ENCODE peak calls at places on chromosomes 7 and 10, in seven cellular contexts. P, V, L, U, N, M and I are unnamed samples.

GRCh38 chr7:94547128-94547527 is 37.5 kb downstream of the CASD1 start:
- DNase-seq in M (no peak), U (no peak), N (no peak), P (no peak), V (no peak), L (no peak), I (no peak)

GRCh38 chr10:63896992-63897391 is 375.8 kb downstream of the REEP3 start:
- DNase-seq in P (no peak), L (no peak), U (no peak), N (no peak), M (no peak), V (no peak), I (no peak)

GRCh38 chr10:10642741-10643280 is 374.9 kb upstream of the CELF2 start:
- DNase-seq in M (peak; percentile 63), V (peak; percentile 23), L (peak; percentile 14), N (peak; percentile 87), P (peak; percentile 94), U (peak; percentile 68), I (peak; percentile 86)

GRCh38 chr7:43112088-43112940 is at the start of gene HECW1:
- DNase-seq in V (no peak), P (no peak), N (no peak), M (no peak), L (peak; percentile 76), U (no peak), I (no peak)

GRCh38 chr7:150407588-150408392 is 28.7 kb downstream of the ZNF775 start:
- DNase-seq in U (no peak), M (no peak), N (no peak), L (no peak), P (no peak), V (no peak), I (no peak)

GRCh38 chr7:34222722-34223121 is 317.4 kb downstream of the BMPER start:
- DNase-seq in N (no peak), M (no peak), V (no peak), L (no peak), U (no peak), P (no peak), I (no peak)

GRCh38 chr10:35307297-35307696 is 29.0 kb upstream of the CCNY start:
- DNase-seq in P (no peak), U (no peak), M (no peak), L (no peak), V (no peak), N (no peak), I (no peak)

GRCh38 chr10:29590598-29591415 is 44.0 kb downstream of the SVIL start:
- DNase-seq in M (no peak), L (peak; percentile 63), V (no peak), P (no peak), U (no peak), N (peak; percentile 86), I (no peak)

GRCh38 chr7:149330914-149331567 is 69.0 kb downstream of the ZNF783 start:
- DNase-seq in V (no peak), L (no peak), N (no peak), M (no peak), U (no peak), P (no peak), I (no peak)

GRCh38 chr7:12064716-12065115 is 146.4 kb upstream of the TMEM106B start:
- DNase-seq in L (no peak), V (no peak), N (no peak), P (no peak), U (no peak), M (no peak), I (no peak)

GRCh38 chr10:131314799-131315198 is 3.3 kb upstream of the TCERG1L start:
- DNase-seq in L (no peak), N (no peak), P (no peak), M (no peak), U (no peak), V (no peak), I (no peak)

GRCh38 chr7:98626393-98627061 is 9.4 kb downstream of the NPTX2 start:
- DNase-seq in M (no peak), L (peak; percentile 79), P (peak; percentile 29), N (no peak), U (no peak), V (no peak), I (no peak)

GRCh38 chr7:50728184-50728583 is 54.5 kb downstream of the GRB10 start:
- DNase-seq in L (no peak), P (no peak), V (no peak), N (peak; percentile 49), U (no peak), M (no peak), I (no peak)

GRCh38 chr7:159056722-159057121 is 87.9 kb downstream of the VIPR2 start:
- DNase-seq in N (no peak), M (no peak), L (no peak), P (no peak), V (no peak), U (no peak), I (no peak)

GRCh38 chr7:35257251-35258124 is 3.6 kb upstream of the TBX20 start:
- DNase-seq in M (no peak), P (peak; percentile 19), U (no peak), V (no peak), L (peak; percentile 64), N (no peak), I (no peak)

GRCh38 chr7:35255417-35255798 is 1.5 kb upstream of the TBX20 start:
- DNase-seq in N (no peak), P (no peak), V (no peak), U (no peak), M (no peak), L (peak; percentile 41), I (no peak)

GRCh38 chr7:35258125-35258890 is 4.4 kb upstream of the TBX20 start:
- DNase-seq in L (no peak), M (no peak), U (no peak), P (no peak), N (no peak), V (no peak), I (no peak)

GRCh38 chr7:35254496-35255416 is 856 bp upstream of the TBX20 start:
- DNase-seq in N (no peak), P (no peak), U (no peak), M (no peak), L (peak; percentile 61), V (no peak), I (peak; percentile 60)

DNA sequence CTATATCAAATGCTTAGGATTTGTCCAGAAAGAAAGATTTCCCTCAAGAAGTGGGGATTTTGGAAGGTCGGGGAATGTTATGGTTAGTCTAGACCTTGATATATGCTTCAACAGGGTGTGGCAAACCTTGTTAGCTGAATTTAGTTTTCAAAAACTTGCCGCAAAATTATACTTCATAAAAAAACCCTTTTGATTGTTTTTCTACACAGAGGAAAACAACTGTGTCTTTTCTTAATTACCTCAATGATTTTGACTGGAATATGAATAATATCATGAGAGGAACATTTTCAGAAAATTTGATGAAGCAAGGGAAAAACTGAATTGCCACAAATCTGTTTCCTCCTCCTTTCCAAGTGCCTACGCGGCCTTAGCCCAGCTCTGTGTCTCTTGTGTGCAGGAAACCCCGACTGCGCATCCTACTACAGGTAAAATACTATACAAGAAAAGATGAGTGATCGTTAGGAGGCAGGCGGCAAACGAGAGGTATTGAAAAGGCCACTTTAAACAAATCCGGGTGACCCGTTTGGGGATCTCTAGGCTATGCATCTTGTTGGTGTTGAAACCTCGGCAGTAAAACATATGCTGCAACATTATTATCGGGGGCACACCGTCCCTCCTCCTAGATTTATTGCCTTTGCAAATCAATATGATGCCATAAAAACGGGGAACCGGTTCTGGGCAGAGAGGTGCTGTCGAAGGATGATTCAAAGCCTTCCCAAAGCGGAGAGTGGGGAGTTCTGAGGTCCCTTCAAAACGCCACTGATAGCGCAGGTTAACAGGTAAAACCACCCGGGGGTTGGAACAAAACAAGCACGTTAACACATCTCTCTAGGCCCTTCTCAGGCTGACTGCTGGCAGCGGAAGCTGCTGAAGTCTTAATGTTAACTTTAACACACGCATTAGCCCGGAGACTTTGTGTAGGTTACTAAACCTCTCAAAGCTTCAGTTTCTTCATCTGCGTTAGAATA is 2.3 kb upstream of the TBX20 start:
- DNase-seq in M (no peak), P (no peak), L (peak; percentile 79), V (no peak), N (no peak), U (no peak), I (no peak)
- H3K4me1 ChIP-seq in M (no peaks in the 10 kb centered on the region), P (no peaks in the 10 kb centered on the region), L (peaks cover 71% of the 10 kb centered on the region), V (no peaks in the 10 kb centered on the region), N (no peaks in the 10 kb centered on the region), U (peaks cover 41% of the 10 kb centered on the region), I (peaks cover 28% of the 10 kb centered on the region)

DNA sequence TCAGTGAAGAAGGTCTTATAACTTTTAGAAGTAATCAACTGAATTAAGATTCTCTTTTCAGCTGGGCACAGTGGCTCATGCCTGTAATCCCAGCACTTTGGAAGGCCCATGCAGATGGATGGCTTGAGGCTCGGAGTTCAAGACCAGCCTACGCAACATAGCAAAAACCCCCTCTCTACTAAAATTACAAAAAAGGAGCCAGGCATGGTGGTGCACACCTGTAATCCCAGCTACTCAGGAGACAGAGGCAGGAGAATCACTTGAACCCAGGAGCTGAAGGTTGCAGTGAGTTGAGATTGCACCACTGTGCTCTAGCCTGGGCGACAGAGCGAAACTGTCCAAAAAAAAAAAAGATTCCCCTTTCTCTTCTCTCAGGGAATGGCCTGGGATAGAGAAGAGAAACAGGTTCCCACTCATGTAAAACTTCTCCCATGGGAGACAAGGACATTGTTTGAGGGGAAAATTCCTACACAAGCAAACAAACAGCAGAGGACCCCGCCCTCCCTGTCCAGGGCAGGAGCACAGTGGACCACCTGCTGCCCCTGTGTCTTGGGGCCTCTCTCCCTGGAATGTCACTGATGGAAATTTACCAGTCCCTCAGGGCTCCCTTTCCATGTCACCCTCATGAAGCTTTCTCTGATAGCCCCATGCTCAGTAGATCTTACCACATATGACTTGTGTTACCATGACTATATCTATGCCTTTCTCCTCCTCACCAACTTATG is 5.6 kb downstream of the IL2RA start:
- DNase-seq in U (no peak), L (no peak), V (no peak), M (no peak), P (no peak), N (no peak), I (no peak)
- H3K4me1 ChIP-seq in U (peaks cover 19% of the 10 kb centered on the region), L (no peaks in the 10 kb centered on the region), V (peaks cover 6% of the 10 kb centered on the region), M (peaks cover 6% of the 10 kb centered on the region), P (no peaks in the 10 kb centered on the region), N (no peaks in the 10 kb centered on the region), I (no peaks in the 10 kb centered on the region)

GRCh38 chr7:128831994-128832879 is 2.0 kb downstream of the FLNC start:
- DNase-seq in L (peak; percentile 79), N (peak; percentile 43), M (peak; percentile 87), P (no peak), U (no peak), V (peak; percentile 62), I (no peak)

GRCh38 chr7:128830231-128831177 is at the start of gene FLNC:
- DNase-seq in P (peak; percentile 54), U (no peak), M (no peak), V (peak; percentile 78), N (peak; percentile 68), L (peak; percentile 71), I (no peak)

GRCh38 chr7:128829391-128830166 is 627 bp upstream of the FLNC start:
- DNase-seq in V (peak; percentile 68), N (peak; percentile 55), M (no peak), U (no peak), P (no peak), L (peak; percentile 29), I (no peak)

GRCh38 chr7:128832880-128833147 is 2.6 kb downstream of the FLNC start:
- DNase-seq in V (no peak), L (no peak), U (no peak), M (no peak), P (no peak), N (no peak), I (no peak)

GRCh38 chr7:128831178-128831993 is 1.2 kb downstream of the FLNC start:
- DNase-seq in L (peak; percentile 68), P (no peak), M (no peak), N (peak; percentile 74), V (peak; percentile 46), U (no peak), I (no peak)
- H3K4me1 ChIP-seq in L (peaks cover 28% of the 10 kb centered on the region), P (peaks cover 29% of the 10 kb centered on the region), M (peaks cover 82% of the 10 kb centered on the region), N (peaks cover 32% of the 10 kb centered on the region), V (peaks cover 48% of the 10 kb centered on the region), U (peaks cover 50% of the 10 kb centered on the region), I (peaks cover 79% of the 10 kb centered on the region)

GRCh38 chr10:76354349-76354748 is 922.9 kb downstream of the LRMDA start:
- DNase-seq in M (no peak), V (no peak), L (no peak), P (no peak), U (no peak), N (peak; percentile 66), I (no peak)
- H3K4me1 ChIP-seq in M (no peaks in the 10 kb centered on the region), V (no peaks in the 10 kb centered on the region), L (no peaks in the 10 kb centered on the region), P (no peaks in the 10 kb centered on the region), U (no peaks in the 10 kb centered on the region), N (peaks cover 5% of the 10 kb centered on the region), I (no peaks in the 10 kb centered on the region)